ENCODE peak calls at places on chromosomes 6 and 20, in four cellular contexts. D is effector CD4-positive, alpha-beta T cell; P is NCI-H1105; T is AG09319. J is an unnamed sample.

GRCh38 chr6:70136996-70137395 is 165.9 kb downstream of the COL9A1 start:
- DNase-seq in D (no peak), T (no peak), P (no peak), J (no peak)

GRCh38 chr6:155373276-155373675 is 59.0 kb upstream of the TFB1M start:
- DNase-seq in T (no peak), P (no peak), D (no peak), J (no peak)

GRCh38 chr6:140082867-140083297 is 708.4 kb upstream of the CITED2 start:
- DNase-seq in P (no peak), T (no peak), D (no peak), J (no peak)

GRCh38 chr6:28633445-28634215 is 107.9 kb downstream of the GPX5 start:
- DNase-seq in T (no peak), D (no peak), P (no peak), J (no peak)

GRCh38 chr20:57831326-57831991 is 121.6 kb upstream of the PMEPA1 start:
- DNase-seq in P (no peak), T (no peak), D (no peak), J (no peak)

GRCh38 chr20:54103762-54104600 is 33.6 kb upstream of the BCAS1 start:
- DNase-seq in D (no peak), P (no peak), T (no peak), J (no peak)

GRCh38 chr6:15574497-15574896 is 88.3 kb downstream of the DTNBP1 start:
- DNase-seq in P (no peak), T (no peak), D (no peak), J (no peak)

GRCh38 chr6:158037771-158038170 is 56.1 kb downstream of the SYNJ2 start:
- DNase-seq in T (no peak), P (no peak), D (no peak), J (no peak)

GRCh38 chr6:97705568-97705967 is 422.6 kb upstream of the MMS22L start:
- DNase-seq in T (no peak), D (no peak), P (no peak), J (no peak)

GRCh38 chr20:48360338-48360698 is 467.5 kb downstream of the PREX1 start:
- DNase-seq in T (no peak), P (no peak), D (no peak), J (no peak)

GRCh38 chr6:20455175-20456075 is 53.7 kb downstream of the E2F3 start:
- DNase-seq in T (no peak), D (no peak), P (no peak), J (no peak)

GRCh38 chr6:132192646-132193045 is 208.6 kb downstream of the MOXD1 start:
- DNase-seq in T (no peak), P (no peak), D (no peak), J (no peak)

GRCh38 chr6:94735270-94735669 is 842.1 kb upstream of the MANEA start:
- DNase-seq in D (no peak), P (no peak), T (no peak), J (no peak)

GRCh38 chr6:32973934-32974333 is 5.5 kb downstream of the BRD2 start:
- DNase-seq in D (no peak), P (no peak), T (no peak), J (peak; percentile 33)

GRCh38 chr6:15481892-15482291 is 180.9 kb downstream of the DTNBP1 start:
- DNase-seq in P (peak; percentile 40), T (no peak), D (no peak), J (no peak)

GRCh38 chr6:106732541-106732940 is 103.2 kb downstream of the QRSL1 start:
- DNase-seq in T (no peak), D (no peak), P (no peak), J (no peak)

GRCh38 chr6:76043690-76044089 is 28.8 kb downstream of the IMPG1 start:
- DNase-seq in T (no peak), P (no peak), D (no peak), J (no peak)

GRCh38 chr6:69784595-69785377 is 12.0 kb downstream of the LMBRD1 start:
- DNase-seq in D (no peak), P (no peak), T (no peak), J (no peak)

GRCh38 chr6:62614442-62614841 is 328.4 kb upstream of the KHDRBS2 start:
- DNase-seq in D (no peak), P (no peak), T (no peak), J (no peak)

GRCh38 chr20:62083312-62083711 is 17.6 kb upstream of the TAF4 start:
- DNase-seq in T (no peak), P (no peak), D (no peak), J (no peak)

GRCh38 chr20:22744341-22745193 is 160.2 kb upstream of the FOXA2 start:
- DNase-seq in P (no peak), D (no peak), T (no peak), J (no peak)

GRCh38 chr6:152769159-152769558 is 18.6 kb downstream of the VIP start:
- DNase-seq in P (no peak), D (no peak), T (no peak), J (no peak)

GRCh38 chr6:77573843-77574242 is 79.0 kb upstream of the MEI4 start:
- DNase-seq in D (no peak), T (no peak), P (no peak), J (no peak)

GRCh38 chr20:57654363-57654997 is 34.3 kb upstream of the ZBP1 start:
- DNase-seq in D (peak; percentile 42), T (peak; percentile 25), P (peak; percentile 22), J (peak; percentile 92)

GRCh38 chr20:61436268-61436667 is 184.2 kb downstream of the CDH4 start:
- DNase-seq in T (no peak), D (no peak), P (no peak), J (no peak)

GRCh38 chr6:118621799-118622470 is 29.5 kb downstream of the CEP85L start:
- DNase-seq in P (no peak), T (no peak), D (no peak), J (no peak)